ENCODE peak calls at places on chromosomes 3 and 15, in eight cellular contexts. W is cardiac muscle cell, U is uterus, Z is IMR-90, K is mucosa of descending colon, C is H9, J is right lobe of liver, I is right cardiac atrium. N is an unnamed sample. For H3K9me3, the result is how much of the 10 kb centered on the place peaks cover.

GRCh38 chr3:50435382-50435781 is 68.1 kb downstream of the CACNA2D2 start:
- DNase-seq in W (peak), U (no peak), Z (no peak), K (no peak), C (no peak), J (no peak), I (no peak), N (no peak)

GRCh38 chr15:69751575-69751974 is 299.0 kb downstream of the RPLP1 start:
- DNase-seq in W (no peak), U (no peak), Z (no peak), K (no peak), C (no peak), J (no peak), I (no peak), N (no peak)

GRCh38 chr15:85580914-85581313 is 200.5 kb downstream of the AKAP13 start:
- DNase-seq in W (no peak), U (no peak), Z (no peak), K (peak), C (no peak), J (peak), I (peak), N (no peak)

GRCh38 chr3:183394150-183394549 is 34.3 kb downstream of the MCF2L2 start:
- DNase-seq in W (no peak), U (no peak), Z (no peak), K (no peak), C (no peak), J (no peak), I (no peak), N (no peak)

GRCh38 chr15:99446565-99447496 is 119.0 kb upstream of the MEF2A start:
- DNase-seq in W (no peak), U (peak), Z (no peak), K (peak), C (peak), J (no peak), I (peak), N (no peak)

GRCh38 chr3:24129549-24129948 is 184.5 kb downstream of the NR1D2 start:
- DNase-seq in W (no peak), U (no peak), Z (no peak), K (no peak), C (no peak), J (no peak), I (no peak), N (peak)

GRCh38 chr15:28918141-28918983 is 32.6 kb downstream of the APBA2 start:
- DNase-seq in W (peak), U (no peak), Z (no peak), K (no peak), C (peak), J (no peak), I (no peak), N (no peak)

GRCh38 chr3:159829056-159829995 is 159.3 kb upstream of the IL12A start:
- DNase-seq in W (no peak), U (no peak), Z (peak), K (peak), C (no peak), J (peak), I (no peak), N (peak)

GRCh38 chr3:140273542-140274195 is 338.7 kb downstream of the CLSTN2 start:
- DNase-seq in W (no peak), U (no peak), Z (no peak), K (no peak), C (no peak), J (no peak), I (no peak), N (no peak)

GRCh38 chr3:123642182-123642956 is 57.5 kb upstream of the HACD2 start:
- DNase-seq in W (peak), U (peak), Z (peak), K (peak), C (peak), J (peak), I (peak), N (peak)

GRCh38 chr3:9909221-9910013 is 6.8 kb downstream of the IL17RE start:
- DNase-seq in W (no peak), U (no peak), Z (no peak), K (no peak), C (no peak), J (peak), I (no peak), N (no peak)

GRCh38 chr3:138332472-138333073 is 2.9 kb upstream of the NME9 start:
- DNase-seq in W (peak), U (no peak), Z (peak), K (no peak), C (no peak), J (no peak), I (no peak), N (no peak)

GRCh38 chr3:196889844-196890243 is 22.1 kb downstream of the SENP5 start:
- DNase-seq in W (no peak), U (no peak), Z (no peak), K (no peak), C (no peak), J (no peak), I (no peak), N (no peak)

GRCh38 chr3:149475451-149476060 is 1.1 kb downstream of the TM4SF4 start:
- DNase-seq in W (no peak), U (no peak), Z (peak), K (no peak), C (no peak), J (no peak), I (no peak), N (no peak)

GRCh38 chr3:127391436-127392145 is 103.7 kb upstream of the PRR20G start:
- DNase-seq in W (no peak), U (no peak), Z (no peak), K (no peak), C (peak), J (no peak), I (no peak), N (no peak)

GRCh38 chr15:82183121-82184031 is 79.2 kb downstream of the EFL1 start:
- DNase-seq in W (no peak), U (no peak), Z (peak), K (no peak), C (no peak), J (no peak), I (no peak), N (no peak)

GRCh38 chr3:177358085-177358967 is 161.0 kb upstream of the TBL1XR1 start:
- DNase-seq in W (peak), U (peak), Z (peak), K (peak), C (peak), J (peak), I (peak), N (no peak)

GRCh38 chr3:12629560-12629959 is 34.4 kb downstream of the RAF1 start:
- DNase-seq in W (no peak), U (no peak), Z (peak), K (no peak), C (no peak), J (peak), I (peak), N (peak)

GRCh38 chr3:107271787-107272387 is 105.4 kb upstream of the CCDC54 start:
- DNase-seq in W (peak), U (no peak), Z (peak), K (no peak), C (no peak), J (no peak), I (no peak), N (no peak)

GRCh38 chr3:8712871-8713360 is 20.7 kb upstream of the CAV3 start:
- DNase-seq in W (no peak), U (no peak), Z (no peak), K (no peak), C (no peak), J (no peak), I (no peak), N (no peak)

GRCh38 chr3:9623148-9623547 is 26.2 kb upstream of the MTMR14 start:
- DNase-seq in W (no peak), U (no peak), Z (peak), K (no peak), C (no peak), J (no peak), I (no peak), N (no peak)

GRCh38 chr3:72515915-72516314 is 332.3 kb downstream of the SHQ1 start:
- DNase-seq in W (no peak), U (no peak), Z (peak), K (no peak), C (no peak), J (no peak), I (no peak), N (no peak)

GRCh38 chr15:39804026-39804425 is 21.4 kb upstream of the FSIP1 start:
- DNase-seq in W (no peak), U (no peak), Z (peak), K (no peak), C (no peak), J (no peak), I (no peak), N (no peak)

GRCh38 chr3:168165390-168166269 is 69.9 kb upstream of the GOLIM4 start:
- DNase-seq in W (peak), U (peak), Z (peak), K (no peak), C (peak), J (no peak), I (no peak), N (peak)

GRCh38 chr15:31178705-31179104 is 77.2 kb upstream of the TRPM1 start:
- DNase-seq in W (no peak), U (no peak), Z (no peak), K (no peak), C (no peak), J (no peak), I (no peak), N (no peak)

GRCh38 chr3:34387831-34388564 is 589.6 kb downstream of the PDCD6IP start:
- DNase-seq in W (peak), U (no peak), Z (no peak), K (no peak), C (peak), J (no peak), I (no peak), N (no peak)

GRCh38 chr3:122466701-122467240 is 48.0 kb downstream of the KPNA1 start:
- DNase-seq in W (no peak), U (no peak), Z (no peak), K (no peak), C (no peak), J (no peak), I (no peak), N (no peak)

GRCh38 chr3:1469687-1470086 is 376.9 kb downstream of the CNTN6 start:
- DNase-seq in W (no peak), U (no peak), Z (no peak), K (no peak), C (no peak), J (no peak), I (no peak), N (no peak)

GRCh38 chr15:72584006-72584405 is 70.5 kb upstream of the GOLGA6B start:
- DNase-seq in W (no peak), U (no peak), Z (peak), K (no peak), C (no peak), J (no peak), I (no peak), N (no peak)

GRCh38 chr3:74328505-74328904 is 286.0 kb downstream of the CNTN3 start:
- DNase-seq in W (no peak), U (no peak), Z (no peak), K (no peak), C (no peak), J (no peak), I (no peak), N (no peak)

GRCh38 chr3:7385635-7386034 is 524.7 kb downstream of the GRM7 start:
- DNase-seq in W (no peak), U (no peak), Z (no peak), K (no peak), C (no peak), J (no peak), I (no peak), N (no peak)

GRCh38 chr3:7382293-7383033 is 521.5 kb downstream of the GRM7 start:
- DNase-seq in W (no peak), U (no peak), Z (no peak), K (no peak), C (no peak), J (no peak), I (no peak), N (peak)

GRCh38 chr3:7392206-7392605 is 531.3 kb downstream of the GRM7 start:
- DNase-seq in W (no peak), U (no peak), Z (no peak), K (no peak), C (no peak), J (no peak), I (no peak), N (no peak)

GRCh38 chr3:7388026-7388425 is 527.1 kb downstream of the GRM7 start:
- DNase-seq in W (no peak), U (no peak), Z (no peak), K (no peak), C (no peak), J (no peak), I (no peak), N (no peak)
- H3K9me3 ChIP-seq in W (under half), U (under half), Z (under half), K (under half), C (under half), J (under half), I (under half), N (under half)

GRCh38 chr3:130792241-130792640 is 45.6 kb upstream of the PIK3R4 start:
- DNase-seq in W (no peak), U (no peak), Z (no peak), K (no peak), C (no peak), J (no peak), I (no peak), N (peak)

GRCh38 chr3:130786306-130786705 is 39.7 kb upstream of the PIK3R4 start:
- DNase-seq in W (no peak), U (no peak), Z (no peak), K (no peak), C (no peak), J (no peak), I (no peak), N (no peak)

GRCh38 chr3:130783629-130784028 is 37.0 kb upstream of the PIK3R4 start:
- DNase-seq in W (no peak), U (no peak), Z (no peak), K (no peak), C (no peak), J (no peak), I (no peak), N (no peak)

GRCh38 chr3:130789678-130790340 is 43.2 kb upstream of the PIK3R4 start:
- DNase-seq in W (peak), U (no peak), Z (no peak), K (peak), C (no peak), J (no peak), I (no peak), N (no peak)

DNA sequence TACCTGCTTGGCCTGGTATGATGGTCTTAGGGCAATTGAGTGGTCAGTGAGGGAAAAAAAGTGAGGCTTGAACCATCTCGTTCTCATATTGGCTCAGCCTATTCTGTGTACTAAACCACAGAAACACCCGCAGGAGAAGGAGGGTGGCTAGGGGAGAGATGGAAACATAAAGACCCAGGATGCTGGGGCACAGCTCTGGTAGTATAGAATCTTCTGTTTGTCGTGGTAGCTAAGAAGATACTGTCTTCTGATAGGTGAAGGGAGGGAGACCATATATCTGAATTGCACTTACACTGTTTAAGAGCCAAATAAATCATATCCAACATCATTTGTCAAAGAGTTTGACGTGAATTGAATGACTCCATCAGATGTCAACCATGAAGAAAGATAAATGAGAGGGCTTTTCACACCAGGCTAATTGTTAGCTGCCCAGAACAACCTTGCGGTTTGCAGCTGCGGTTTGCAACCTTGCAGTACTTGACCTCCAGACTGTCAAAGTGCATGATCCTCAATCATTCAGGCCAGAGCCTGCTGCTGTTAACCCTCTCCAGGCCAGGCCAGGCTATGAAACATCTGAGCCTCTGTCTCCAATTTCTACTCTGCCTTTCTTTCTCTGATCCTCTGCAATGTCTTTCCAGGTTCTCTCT is 40.9 kb upstream of the PIK3R4 start:
- DNase-seq in W (peak), U (no peak), Z (no peak), K (no peak), C (no peak), J (no peak), I (no peak), N (no peak)
- H3K9me3 ChIP-seq in W (under half), U (under half), Z (under half), K (under half), C (under half), J (under half), I (under half), N (under half)

DNA sequence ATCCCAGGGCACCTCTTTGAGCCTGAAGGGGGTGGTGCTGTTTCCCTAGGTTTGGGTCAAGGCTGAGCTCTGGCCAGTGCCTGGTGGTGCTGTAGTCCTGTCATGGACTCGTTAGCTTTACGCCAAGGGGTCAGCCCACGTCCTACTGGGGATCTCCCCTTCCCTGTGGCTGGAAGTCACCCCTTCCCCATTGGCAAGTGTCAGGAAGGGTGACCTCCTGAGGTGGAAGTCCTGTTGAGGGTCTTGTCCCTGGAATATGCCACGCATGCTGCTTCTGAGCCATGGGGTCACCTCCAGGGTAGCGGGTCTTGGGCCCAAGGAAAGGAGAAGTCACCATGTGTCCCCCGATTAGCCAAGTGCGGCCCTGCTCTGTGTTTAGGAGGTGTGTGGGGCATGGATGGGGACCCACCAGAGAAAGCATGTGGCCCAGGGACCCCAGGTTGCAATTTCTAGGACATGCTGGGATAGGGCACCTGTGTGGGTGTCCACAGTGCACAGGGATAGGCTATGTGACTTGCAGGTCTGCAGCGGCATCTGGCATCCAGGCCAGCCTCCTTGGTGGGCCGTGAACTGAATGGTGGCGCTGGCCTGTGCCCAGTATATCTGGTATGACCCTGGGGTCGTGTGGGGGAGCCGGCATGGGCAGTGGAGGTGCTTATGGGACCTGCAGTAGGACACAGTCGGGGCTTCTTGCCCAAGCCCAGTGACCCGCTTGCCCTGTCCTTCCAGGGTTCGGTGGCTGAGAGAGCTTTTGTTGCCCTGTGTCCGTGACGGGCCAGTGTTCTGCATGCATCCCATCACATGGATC is 226.7 kb downstream of the SNRPN start:
- DNase-seq in W (no peak), U (peak), Z (no peak), K (peak), C (peak), J (peak), I (peak), N (no peak)
- H3K9me3 ChIP-seq in W (under half), U (under half), Z (half or more), K (half or more), C (half or more), J (under half), I (under half), N (under half)

GRCh38 chr15:25244731-25245585 is 193.9 kb downstream of the UBE3A start:
- DNase-seq in W (no peak), U (no peak), Z (no peak), K (peak), C (peak), J (peak), I (peak), N (no peak)

GRCh38 chr15:25245801-25246622 is 192.8 kb downstream of the UBE3A start:
- DNase-seq in W (no peak), U (peak), Z (no peak), K (peak), C (peak), J (no peak), I (peak), N (peak)

GRCh38 chr15:25247418-25248030 is 191.3 kb downstream of the UBE3A start:
- DNase-seq in W (no peak), U (peak), Z (no peak), K (peak), C (peak), J (no peak), I (peak), N (no peak)

GRCh38 chr15:25248583-25249235 is 190.1 kb downstream of the UBE3A start:
- DNase-seq in W (no peak), U (peak), Z (no peak), K (peak), C (peak), J (no peak), I (peak), N (no peak)

DNA sequence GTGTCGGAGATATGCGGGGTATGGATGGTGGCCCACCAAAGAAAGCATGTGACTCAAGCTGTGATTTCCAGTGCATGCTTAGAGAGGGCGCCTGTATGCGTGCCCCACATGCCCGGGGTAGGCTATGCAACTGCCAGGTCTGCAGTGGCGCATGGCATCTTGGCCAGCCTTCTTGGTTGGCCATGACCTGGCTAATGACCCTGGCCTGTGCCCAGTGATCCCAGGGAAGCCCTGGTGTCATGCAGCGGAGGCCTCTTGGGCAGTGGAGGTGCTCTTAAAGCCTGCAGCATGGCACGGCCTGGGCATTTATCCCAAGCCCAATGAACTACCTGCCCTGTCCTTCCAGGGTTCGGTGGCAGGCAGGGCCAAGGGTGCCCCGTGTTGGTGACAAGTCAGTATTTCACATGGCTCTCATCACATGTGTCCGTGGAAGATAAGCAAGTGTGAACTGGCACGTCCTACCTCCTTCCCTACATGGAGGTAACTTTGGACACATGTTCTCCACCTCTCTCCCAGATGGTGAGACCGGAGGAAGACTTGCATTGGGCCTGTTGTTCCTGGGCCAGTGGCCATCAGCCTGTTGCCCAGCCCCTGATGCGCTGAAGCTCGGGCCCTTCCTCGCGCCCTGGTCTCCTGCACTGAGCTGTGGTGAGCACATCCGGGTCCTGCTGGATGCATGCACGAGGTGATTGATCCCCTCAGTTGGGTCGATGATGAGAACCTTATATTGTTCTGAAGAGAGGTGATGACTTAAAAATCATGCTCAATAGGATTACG is 192.0 kb downstream of the UBE3A start:
- DNase-seq in W (no peak), U (peak), Z (no peak), K (peak), C (peak), J (peak), I (peak), N (no peak)
- H3K9me3 ChIP-seq in W (under half), U (under half), Z (half or more), K (half or more), C (under half), J (under half), I (under half), N (under half)

GRCh38 chr3:26058774-26059455 is 269.0 kb downstream of the OXSM start:
- DNase-seq in W (no peak), U (no peak), Z (no peak), K (no peak), C (no peak), J (no peak), I (no peak), N (no peak)
- H3K9me3 ChIP-seq in W (under half), U (under half), Z (under half), K (under half), C (under half), J (under half), I (under half), N (under half)

GRCh38 chr15:25188051-25188450 is 233.3 kb downstream of the SNRPN start:
- DNase-seq in W (no peak), U (no peak), Z (no peak), K (no peak), C (no peak), J (no peak), I (peak), N (no peak)
- H3K9me3 ChIP-seq in W (under half), U (under half), Z (half or more), K (half or more), C (half or more), J (under half), I (under half), N (under half)